ENCODE peak calls at places on chromosomes 7 and 10, in seven cellular contexts. One of them, this sample, is unnamed.

GRCh38 chr10:31762306-31762705 is 166.3 kb downstream of the ARHGAP12 start:
- DNase-seq in PC-3: no peak
- DNase-seq in mesendoderm: no peak
- DNase-seq in fibroblast of lung: no peak
- DNase-seq in H9: no peak
- DNase-seq in adipocyte: peak; percentile 57
- DNase-seq in upper lobe of right lung: no peak
- DNase-seq in this sample: no peak

GRCh38 chr10:96339956-96340904 is 18.6 kb downstream of the OPALIN start:
- DNase-seq in H9: peak; percentile 78
- DNase-seq in upper lobe of right lung: no peak
- DNase-seq in fibroblast of lung: peak; percentile 65
- DNase-seq in PC-3: peak; percentile 54
- DNase-seq in mesendoderm: peak; percentile 84
- DNase-seq in adipocyte: peak; percentile 85
- DNase-seq in this sample: peak; percentile 53

GRCh38 chr7:4689151-4689550 is 7.1 kb downstream of the FOXK1 start:
- DNase-seq in fibroblast of lung: peak; percentile 31
- DNase-seq in mesendoderm: no peak
- DNase-seq in H9: no peak
- DNase-seq in upper lobe of right lung: no peak
- DNase-seq in adipocyte: no peak
- DNase-seq in PC-3: no peak
- DNase-seq in this sample: no peak

GRCh38 chr10:51687296-51687695 is 12.1 kb downstream of the CSTF2T start:
- DNase-seq in adipocyte: no peak
- DNase-seq in upper lobe of right lung: no peak
- DNase-seq in fibroblast of lung: peak; percentile 11
- DNase-seq in H9: no peak
- DNase-seq in PC-3: no peak
- DNase-seq in mesendoderm: no peak
- DNase-seq in this sample: no peak

GRCh38 chr7:23106491-23106800 is 861 bp downstream of the KLHL7 start:
- DNase-seq in fibroblast of lung: peak; percentile 30
- DNase-seq in adipocyte: peak; percentile 79
- DNase-seq in H9: no peak
- DNase-seq in mesendoderm: no peak
- DNase-seq in PC-3: peak; percentile 30
- DNase-seq in upper lobe of right lung: no peak
- DNase-seq in this sample: no peak

GRCh38 chr7:131075406-131075805 is 252.3 kb upstream of the MKLN1 start:
- DNase-seq in upper lobe of right lung: no peak
- DNase-seq in H9: no peak
- DNase-seq in fibroblast of lung: no peak
- DNase-seq in adipocyte: no peak
- DNase-seq in PC-3: no peak
- DNase-seq in mesendoderm: no peak
- DNase-seq in this sample: no peak

GRCh38 chr10:44761076-44761475 is 150.1 kb upstream of the TMEM72 start:
- DNase-seq in H9: no peak
- DNase-seq in upper lobe of right lung: no peak
- DNase-seq in PC-3: peak; percentile 37
- DNase-seq in mesendoderm: no peak
- DNase-seq in adipocyte: no peak
- DNase-seq in fibroblast of lung: no peak
- DNase-seq in this sample: no peak

GRCh38 chr10:31187607-31188210 is 131.3 kb upstream of the ZEB1 start:
- DNase-seq in H9: no peak
- DNase-seq in mesendoderm: no peak
- DNase-seq in adipocyte: no peak
- DNase-seq in PC-3: no peak
- DNase-seq in upper lobe of right lung: no peak
- DNase-seq in fibroblast of lung: no peak
- DNase-seq in this sample: no peak

GRCh38 chr7:33807779-33808482 is 97.4 kb upstream of the BMPER start:
- DNase-seq in adipocyte: peak; percentile 77
- DNase-seq in upper lobe of right lung: no peak
- DNase-seq in PC-3: peak; percentile 67
- DNase-seq in H9: peak; percentile 79
- DNase-seq in fibroblast of lung: peak; percentile 66
- DNase-seq in mesendoderm: peak; percentile 85
- DNase-seq in this sample: peak; percentile 91

GRCh38 chr10:64036996-64037666 is 515.9 kb downstream of the REEP3 start:
- DNase-seq in fibroblast of lung: no peak
- DNase-seq in upper lobe of right lung: no peak
- DNase-seq in PC-3: no peak
- DNase-seq in H9: no peak
- DNase-seq in mesendoderm: no peak
- DNase-seq in adipocyte: no peak
- DNase-seq in this sample: no peak

GRCh38 chr7:77415822-77416620 is at the start of gene GSAP:
- DNase-seq in mesendoderm: peak; percentile 19
- DNase-seq in H9: peak; percentile 62
- DNase-seq in fibroblast of lung: peak; percentile 21
- DNase-seq in adipocyte: peak; percentile 73
- DNase-seq in PC-3: peak; percentile 64
- DNase-seq in upper lobe of right lung: peak; percentile 92
- DNase-seq in this sample: peak; percentile 30

GRCh38 chr7:49001610-49002033 is 77.3 kb downstream of the CDC14C start:
- DNase-seq in fibroblast of lung: no peak
- DNase-seq in upper lobe of right lung: no peak
- DNase-seq in H9: peak; percentile 86
- DNase-seq in PC-3: peak; percentile 73
- DNase-seq in mesendoderm: peak; percentile 91
- DNase-seq in adipocyte: no peak
- DNase-seq in this sample: no peak

GRCh38 chr10:72318383-72319262 is 36.1 kb downstream of the DNAJB12 start:
- DNase-seq in adipocyte: no peak
- DNase-seq in mesendoderm: peak; percentile 77
- DNase-seq in upper lobe of right lung: no peak
- DNase-seq in fibroblast of lung: no peak
- DNase-seq in H9: no peak
- DNase-seq in PC-3: peak; percentile 22
- DNase-seq in this sample: no peak

GRCh38 chr10:72315611-72316385 is 38.9 kb downstream of the DNAJB12 start:
- DNase-seq in fibroblast of lung: peak; percentile 93
- DNase-seq in PC-3: peak; percentile 82
- DNase-seq in mesendoderm: no peak
- DNase-seq in adipocyte: peak; percentile 70
- DNase-seq in H9: no peak
- DNase-seq in upper lobe of right lung: peak; percentile 70
- DNase-seq in this sample: peak; percentile 78

GRCh38 chr10:72316386-72316700 is 38.4 kb downstream of the DNAJB12 start:
- DNase-seq in adipocyte: no peak
- DNase-seq in H9: no peak
- DNase-seq in upper lobe of right lung: no peak
- DNase-seq in fibroblast of lung: no peak
- DNase-seq in mesendoderm: no peak
- DNase-seq in PC-3: no peak
- DNase-seq in this sample: no peak

GRCh38 chr10:72315054-72315453 is 39.7 kb downstream of the DNAJB12 start:
- DNase-seq in PC-3: no peak
- DNase-seq in upper lobe of right lung: no peak
- DNase-seq in fibroblast of lung: no peak
- DNase-seq in mesendoderm: peak; percentile 60
- DNase-seq in adipocyte: no peak
- DNase-seq in H9: peak; percentile 52
- DNase-seq in this sample: no peak

DNA sequence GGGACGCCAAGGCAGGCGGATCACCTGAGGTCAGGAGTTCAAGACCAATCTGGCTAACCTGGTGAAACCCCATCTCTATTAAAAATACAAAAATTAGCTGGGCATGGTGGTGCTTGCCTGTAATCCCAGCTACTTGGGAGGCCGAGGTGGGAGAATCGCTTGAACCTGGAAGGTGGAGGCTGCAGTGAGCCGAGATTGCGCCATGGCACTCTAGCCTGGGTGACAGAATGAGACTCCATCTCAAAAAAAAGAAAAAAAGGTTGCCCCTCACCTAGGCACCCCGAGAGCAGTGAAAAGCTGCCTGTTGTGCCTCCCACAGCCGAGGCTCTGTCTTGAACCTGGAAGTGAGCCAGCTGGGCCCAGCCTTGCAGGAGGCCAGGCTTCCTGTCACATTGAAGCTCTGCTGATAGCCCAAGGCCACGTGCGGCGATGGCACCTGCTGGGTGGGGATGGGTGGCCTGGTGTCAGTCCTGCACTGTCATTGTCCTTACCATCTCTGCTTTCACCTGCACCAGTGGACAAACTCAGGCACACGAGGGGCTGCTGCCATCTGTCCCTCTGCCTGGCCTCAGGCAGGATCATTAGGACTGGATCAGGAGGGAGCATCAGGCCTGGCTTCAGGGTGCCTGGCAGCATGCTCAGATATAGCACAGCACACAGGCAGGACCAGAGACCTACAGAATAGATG is 37.8 kb downstream of the DNAJB12 start:
- DNase-seq in upper lobe of right lung: peak; percentile 79
- DNase-seq in fibroblast of lung: no peak
- DNase-seq in adipocyte: no peak
- DNase-seq in PC-3: no peak
- DNase-seq in H9: no peak
- DNase-seq in mesendoderm: no peak
- DNase-seq in this sample: peak; percentile 61
- H3K4me1 ChIP-seq in upper lobe of right lung: peaks cover 69% of the 10 kb centered on the region
- H3K4me1 ChIP-seq in fibroblast of lung: peaks cover 39% of the 10 kb centered on the region
- H3K4me1 ChIP-seq in adipocyte: peaks cover 57% of the 10 kb centered on the region
- H3K4me1 ChIP-seq in PC-3: peaks cover 55% of the 10 kb centered on the region
- H3K4me1 ChIP-seq in H9: peaks cover 2% of the 10 kb centered on the region
- H3K4me1 ChIP-seq in mesendoderm: peaks cover 11% of the 10 kb centered on the region
- H3K4me1 ChIP-seq in this sample: peaks cover 55% of the 10 kb centered on the region

DNA sequence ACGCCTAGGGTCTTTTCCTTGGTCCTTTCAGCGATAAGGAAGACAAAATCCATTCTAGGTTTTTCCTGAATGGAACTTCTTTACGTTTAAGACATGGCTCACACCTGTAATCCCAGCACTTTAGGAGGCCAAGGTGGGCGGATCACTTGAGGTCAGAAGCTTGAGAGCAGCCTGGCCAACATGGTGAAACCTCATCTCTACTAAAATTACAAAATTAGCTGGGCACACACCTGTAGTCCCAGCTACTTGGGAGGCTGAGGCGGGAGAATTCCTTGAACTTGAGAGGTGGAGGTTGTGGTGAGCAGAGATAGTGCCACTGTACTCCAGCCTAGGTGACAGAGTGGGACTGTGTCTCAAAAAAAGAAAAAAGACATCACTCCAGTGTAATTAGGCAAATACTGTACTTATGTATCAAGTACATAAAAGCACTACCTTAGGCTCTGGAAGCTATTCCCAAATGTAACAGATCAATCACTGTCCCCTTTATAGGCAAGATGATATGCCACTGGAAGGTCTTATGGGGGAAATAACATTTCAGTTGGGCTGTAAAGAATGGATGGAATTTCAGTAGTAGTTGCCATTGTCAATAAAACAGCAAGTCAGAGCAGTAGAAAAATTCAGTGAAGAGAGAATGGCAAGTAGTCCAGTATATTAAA is 5.7 kb downstream of the STK17A start:
- DNase-seq in PC-3: no peak
- DNase-seq in upper lobe of right lung: no peak
- DNase-seq in fibroblast of lung: no peak
- DNase-seq in mesendoderm: no peak
- DNase-seq in H9: no peak
- DNase-seq in adipocyte: no peak
- DNase-seq in this sample: no peak
- H3K4me1 ChIP-seq in PC-3: peaks cover 56% of the 10 kb centered on the region
- H3K4me1 ChIP-seq in upper lobe of right lung: peaks cover 10% of the 10 kb centered on the region
- H3K4me1 ChIP-seq in fibroblast of lung: peaks cover 6% of the 10 kb centered on the region
- H3K4me1 ChIP-seq in mesendoderm: peaks cover 6% of the 10 kb centered on the region
- H3K4me1 ChIP-seq in H9: peaks cover 8% of the 10 kb centered on the region
- H3K4me1 ChIP-seq in adipocyte: peaks cover 44% of the 10 kb centered on the region
- H3K4me1 ChIP-seq in this sample: peaks cover 46% of the 10 kb centered on the region

GRCh38 chr7:106062521-106062931 is 49.6 kb downstream of the SYPL1 start:
- DNase-seq in fibroblast of lung: no peak
- DNase-seq in H9: no peak
- DNase-seq in adipocyte: no peak
- DNase-seq in mesendoderm: no peak
- DNase-seq in PC-3: peak; percentile 22
- DNase-seq in upper lobe of right lung: no peak
- DNase-seq in this sample: no peak
- H3K4me1 ChIP-seq in fibroblast of lung: peaks cover 8% of the 10 kb centered on the region
- H3K4me1 ChIP-seq in H9: no peaks in the 10 kb centered on the region
- H3K4me1 ChIP-seq in adipocyte: peaks cover 36% of the 10 kb centered on the region
- H3K4me1 ChIP-seq in mesendoderm: peaks cover 2% of the 10 kb centered on the region
- H3K4me1 ChIP-seq in PC-3: peaks cover 68% of the 10 kb centered on the region
- H3K4me1 ChIP-seq in upper lobe of right lung: peaks cover 28% of the 10 kb centered on the region
- H3K4me1 ChIP-seq in this sample: peaks cover 17% of the 10 kb centered on the region

DNA sequence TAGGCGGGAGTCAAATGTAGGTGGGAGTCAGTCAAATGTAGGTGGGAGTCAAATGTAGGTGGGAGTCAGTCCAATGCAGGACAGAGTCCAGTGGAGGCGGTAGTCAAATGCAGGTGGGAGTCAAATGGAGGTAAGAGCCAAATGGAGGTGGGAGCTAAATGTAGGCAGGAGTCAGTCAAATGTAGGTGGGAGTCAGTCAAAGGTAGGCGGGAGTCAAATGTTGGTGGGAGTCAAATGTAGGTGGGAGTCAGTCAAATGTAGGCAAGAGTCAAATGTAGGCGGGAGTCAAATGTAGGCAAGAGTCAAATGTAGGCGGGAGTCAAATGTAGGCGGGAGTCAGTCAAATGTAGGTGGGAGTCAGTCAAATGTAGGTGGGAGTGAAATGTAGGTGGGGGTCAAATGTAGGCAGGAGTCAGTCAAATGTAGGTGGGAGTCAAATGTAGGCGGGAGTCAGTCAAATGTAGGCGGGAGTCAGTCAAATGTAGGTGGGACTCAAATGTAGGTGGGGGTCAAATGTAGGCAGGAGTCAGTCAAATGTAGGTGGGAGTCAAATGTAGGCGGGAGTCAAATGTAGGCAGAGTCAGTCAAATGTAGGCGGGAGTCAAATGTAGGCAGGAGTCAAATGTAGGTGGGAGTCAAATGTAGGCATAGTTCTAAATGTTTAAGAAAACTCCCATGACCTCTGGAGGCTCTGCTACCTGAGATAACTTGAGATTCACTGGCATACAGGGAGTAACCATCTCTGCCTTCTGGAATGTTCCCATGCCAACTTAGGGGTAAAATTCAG is 30.2 kb upstream of the ZFAND2A start:
- DNase-seq in adipocyte: no peak
- DNase-seq in fibroblast of lung: no peak
- DNase-seq in mesendoderm: no peak
- DNase-seq in H9: no peak
- DNase-seq in upper lobe of right lung: no peak
- DNase-seq in PC-3: no peak
- DNase-seq in this sample: no peak
- H3K4me1 ChIP-seq in adipocyte: no peaks in the 10 kb centered on the region
- H3K4me1 ChIP-seq in fibroblast of lung: peaks cover 3% of the 10 kb centered on the region
- H3K4me1 ChIP-seq in mesendoderm: no peaks in the 10 kb centered on the region
- H3K4me1 ChIP-seq in H9: no peaks in the 10 kb centered on the region
- H3K4me1 ChIP-seq in upper lobe of right lung: no peaks in the 10 kb centered on the region
- H3K4me1 ChIP-seq in PC-3: peaks cover 7% of the 10 kb centered on the region
- H3K4me1 ChIP-seq in this sample: peaks cover 13% of the 10 kb centered on the region

GRCh38 chr10:124534821-124535601 is 73.4 kb downstream of the LHPP start:
- DNase-seq in fibroblast of lung: no peak
- DNase-seq in upper lobe of right lung: no peak
- DNase-seq in PC-3: no peak
- DNase-seq in mesendoderm: no peak
- DNase-seq in H9: no peak
- DNase-seq in adipocyte: no peak
- DNase-seq in this sample: no peak
- H3K4me1 ChIP-seq in fibroblast of lung: no peaks in the 10 kb centered on the region
- H3K4me1 ChIP-seq in upper lobe of right lung: peaks cover 3% of the 10 kb centered on the region
- H3K4me1 ChIP-seq in PC-3: no peaks in the 10 kb centered on the region
- H3K4me1 ChIP-seq in mesendoderm: peaks cover 2% of the 10 kb centered on the region
- H3K4me1 ChIP-seq in H9: peaks cover 2% of the 10 kb centered on the region
- H3K4me1 ChIP-seq in adipocyte: no peaks in the 10 kb centered on the region
- H3K4me1 ChIP-seq in this sample: no peaks in the 10 kb centered on the region

This sample was measured in endothelial cell of umbilical vein.